ENCODE peak calls at places on chromosome 14, in ten cellular contexts. P is NCI-H146, A is sciatic nerve, R is T1000, B is RPMI7951, Q is T-helper 1 cell, H is GOT3, M is activated T-cell treated with anti-CD3 and anti-CD28 coated beads for 1 hour, L is astrocyte of the spinal cord, Y is retina. X is an unnamed sample.

GRCh38 chr14:74846168-74846567 is 29.8 kb downstream of the PROX2 start:
- DNase-seq in P (no peak), A (no peak), R (no peak), B (peak), Q (no peak), H (no peak), M (no peak), L (peak), Y (no peak), X (no peak)

GRCh38 chr14:89708982-89709381 is 245.5 kb downstream of the EFCAB11 start:
- DNase-seq in P (no peak), A (no peak), R (no peak), B (no peak), Q (no peak), H (no peak), M (no peak), L (no peak), Y (no peak), X (no peak)

GRCh38 chr14:29853272-29853671 is 74.4 kb downstream of the PRKD1 start:
- DNase-seq in P (no peak), A (no peak), R (no peak), B (no peak), Q (no peak), H (no peak), M (no peak), L (no peak), Y (no peak), X (no peak)

GRCh38 chr14:59275668-59276067 is 87.2 kb downstream of the DAAM1 start:
- DNase-seq in P (no peak), A (no peak), R (no peak), B (peak), Q (no peak), H (no peak), M (no peak), L (peak), Y (no peak), X (no peak)

GRCh38 chr14:68215628-68216027 is 396.0 kb downstream of the RAD51B start:
- DNase-seq in P (no peak), A (no peak), R (no peak), B (no peak), Q (no peak), H (no peak), M (no peak), L (no peak), Y (no peak), X (no peak)

GRCh38 chr14:93286212-93286890 is 46.5 kb downstream of the BTBD7 start:
- DNase-seq in P (no peak), A (no peak), R (no peak), B (no peak), Q (no peak), H (no peak), M (no peak), L (no peak), Y (no peak), X (no peak)

GRCh38 chr14:24231263-24232120 is 675 bp downstream of the NEDD8 start:
- DNase-seq in P (peak), A (no peak), R (no peak), B (no peak), Q (no peak), H (no peak), M (no peak), L (no peak), Y (no peak), X (no peak)

GRCh38 chr14:75427482-75428229 is at the start of gene JDP2:
- DNase-seq in P (peak), A (peak), R (no peak), B (peak), Q (peak), H (no peak), M (peak), L (peak), Y (peak), X (peak)

GRCh38 chr14:74704656-74705055 is 8.2 kb downstream of the AREL1 start:
- DNase-seq in P (no peak), A (no peak), R (no peak), B (no peak), Q (no peak), H (no peak), M (no peak), L (no peak), Y (no peak), X (no peak)

GRCh38 chr14:72515779-72516770 is 377.8 kb downstream of the DPF3 start:
- DNase-seq in P (no peak), A (no peak), R (no peak), B (peak), Q (no peak), H (no peak), M (no peak), L (peak), Y (peak), X (no peak)

GRCh38 chr14:44287858-44288257 is 219.2 kb downstream of the FSCB start:
- DNase-seq in P (no peak), A (no peak), R (no peak), B (no peak), Q (no peak), H (no peak), M (no peak), L (no peak), Y (no peak), X (no peak)

GRCh38 chr14:95106966-95107365 is 50.4 kb downstream of the DICER1 start:
- DNase-seq in P (no peak), A (no peak), R (no peak), B (no peak), Q (no peak), H (no peak), M (no peak), L (no peak), Y (no peak), X (no peak)

GRCh38 chr14:99916091-99916383 is 122.8 kb downstream of the EML1 start:
- DNase-seq in P (no peak), A (no peak), R (no peak), B (no peak), Q (no peak), H (no peak), M (no peak), L (no peak), Y (no peak), X (no peak)

GRCh38 chr14:71143391-71144290 is 236.4 kb downstream of the PCNX1 start:
- DNase-seq in P (no peak), A (no peak), R (peak), B (peak), Q (no peak), H (no peak), M (no peak), L (peak), Y (no peak), X (no peak)

GRCh38 chr14:91377700-91378652 is 39.6 kb downstream of the CCDC88C start:
- DNase-seq in P (peak), A (no peak), R (no peak), B (peak), Q (no peak), H (no peak), M (no peak), L (no peak), Y (peak), X (no peak)

GRCh38 chr14:71212093-71212492 is 304.8 kb downstream of the PCNX1 start:
- DNase-seq in P (no peak), A (no peak), R (no peak), B (no peak), Q (no peak), H (no peak), M (no peak), L (no peak), Y (no peak), X (no peak)

GRCh38 chr14:20455355-20456300 is 602 bp downstream of the APEX1 start:
- DNase-seq in P (peak), A (no peak), R (no peak), B (peak), Q (peak), H (no peak), M (no peak), L (no peak), Y (no peak), X (no peak)

GRCh38 chr14:90795744-90796143 is 20.5 kb downstream of the TTC7B start:
- DNase-seq in P (no peak), A (no peak), R (no peak), B (peak), Q (no peak), H (no peak), M (no peak), L (peak), Y (no peak), X (no peak)

GRCh38 chr14:95289323-95290010 is 30.2 kb downstream of the CLMN start:
- DNase-seq in P (no peak), A (no peak), R (no peak), B (no peak), Q (no peak), H (no peak), M (no peak), L (no peak), Y (no peak), X (no peak)

GRCh38 chr14:64541261-64541970 is 875 bp downstream of the HSPA2 start:
- DNase-seq in P (no peak), A (peak), R (no peak), B (no peak), Q (peak), H (no peak), M (peak), L (no peak), Y (no peak), X (peak)

GRCh38 chr14:51638071-51638944 is 13.4 kb upstream of the FRMD6 start:
- DNase-seq in P (no peak), A (no peak), R (no peak), B (peak), Q (no peak), H (no peak), M (no peak), L (no peak), Y (no peak), X (no peak)

GRCh38 chr14:70192915-70193314 is 4.2 kb upstream of the SLC8A3 start:
- DNase-seq in P (no peak), A (no peak), R (no peak), B (no peak), Q (no peak), H (no peak), M (no peak), L (no peak), Y (no peak), X (no peak)

GRCh38 chr14:35390577-35391387 is 13.8 kb downstream of the NFKBIA start:
- DNase-seq in P (peak), A (no peak), R (no peak), B (peak), Q (no peak), H (no peak), M (no peak), L (peak), Y (no peak), X (no peak)

GRCh38 chr14:65431951-65432350 is 19.4 kb downstream of the FUT8 start:
- DNase-seq in P (no peak), A (no peak), R (no peak), B (no peak), Q (no peak), H (no peak), M (no peak), L (peak), Y (no peak), X (no peak)

GRCh38 chr14:105924951-105925591 is 398.7 kb downstream of the TMEM121 start:
- DNase-seq in P (no peak), A (peak), R (no peak), B (no peak), Q (no peak), H (no peak), M (no peak), L (no peak), Y (no peak), X (no peak)

GRCh38 chr14:63642229-63642611 is 549 bp upstream of the WDR89 start:
- DNase-seq in P (peak), A (peak), R (peak), B (peak), Q (peak), H (no peak), M (peak), L (peak), Y (peak), X (no peak)

GRCh38 chr14:36293824-36294223 is 26.6 kb downstream of the MBIP start:
- DNase-seq in P (no peak), A (no peak), R (no peak), B (no peak), Q (no peak), H (no peak), M (no peak), L (no peak), Y (no peak), X (no peak)

GRCh38 chr14:75409425-75410205 is 18.2 kb upstream of the JDP2 start:
- DNase-seq in P (no peak), A (no peak), R (no peak), B (no peak), Q (no peak), H (no peak), M (no peak), L (no peak), Y (peak), X (no peak)